ENCODE peak calls at places on chromosomes 4 and X, in four cellular contexts. One of them, this sample, is unnamed.

GRCh38 chr4:185282968-185283367 is 73.6 kb downstream of the SNX25 start:
- DNase-seq in T follicular helper cell: no peak
- DNase-seq in foreskin fibroblast: peak
- DNase-seq in BE2C: no peak
- DNase-seq in this sample: no peak

GRCh38 chr4:39706334-39706733 is 8.4 kb downstream of the UBE2K start:
- DNase-seq in T follicular helper cell: no peak
- DNase-seq in foreskin fibroblast: peak
- DNase-seq in BE2C: peak
- DNase-seq in this sample: no peak

GRCh38 chr4:57139783-57140182 is 29.6 kb upstream of the IGFBP7 start:
- DNase-seq in T follicular helper cell: no peak
- DNase-seq in foreskin fibroblast: no peak
- DNase-seq in BE2C: no peak
- DNase-seq in this sample: no peak

GRCh38 chr4:73869130-73870055 is at the start of gene CXCL1:
- DNase-seq in T follicular helper cell: no peak
- DNase-seq in foreskin fibroblast: peak
- DNase-seq in BE2C: no peak
- DNase-seq in this sample: peak

GRCh38 chr4:106369456-106370060 is 980 bp upstream of the GIMD1 start:
- DNase-seq in T follicular helper cell: no peak
- DNase-seq in foreskin fibroblast: peak
- DNase-seq in BE2C: peak
- DNase-seq in this sample: peak

GRCh38 chr4:17763931-17764330 is 17.5 kb downstream of the FAM184B start:
- DNase-seq in T follicular helper cell: no peak
- DNase-seq in foreskin fibroblast: no peak
- DNase-seq in BE2C: no peak
- DNase-seq in this sample: no peak

GRCh38 chr4:16337936-16338335 is 111.7 kb upstream of the TAPT1 start:
- DNase-seq in T follicular helper cell: no peak
- DNase-seq in foreskin fibroblast: no peak
- DNase-seq in BE2C: no peak
- DNase-seq in this sample: no peak

GRCh38 chr4:1171306-1172227 is 816 bp downstream of the SPON2 start:
- DNase-seq in T follicular helper cell: peak
- DNase-seq in foreskin fibroblast: peak
- DNase-seq in BE2C: no peak
- DNase-seq in this sample: no peak

GRCh38 chr4:22522706-22523501 is 7.0 kb upstream of the ADGRA3 start:
- DNase-seq in T follicular helper cell: no peak
- DNase-seq in foreskin fibroblast: no peak
- DNase-seq in BE2C: no peak
- DNase-seq in this sample: no peak

GRCh38 chrX:132292753-132293152 is 73.5 kb upstream of the RAP2C start:
- DNase-seq in T follicular helper cell: no peak
- DNase-seq in foreskin fibroblast: peak
- DNase-seq in BE2C: peak
- DNase-seq in this sample: peak

GRCh38 chrX:80174925-80175574 is 160.5 kb downstream of the TBX22 start:
- DNase-seq in T follicular helper cell: no peak
- DNase-seq in foreskin fibroblast: no peak
- DNase-seq in BE2C: no peak
- DNase-seq in this sample: no peak

This sample was measured in HEK293T.